ENCODE peak calls at places on chromosome 16, in seven cellular contexts. G, S, J, C, X, V and I are unnamed samples.

GRCh38 chr16:81003610-81004460 is 2.9 kb downstream of the CMC2 start:
- DNase-seq in V (no peak), J (no peak), G (no peak), C (no peak), X (no peak), S (no peak), I (no peak)

GRCh38 chr16:51538707-51539604 is 387.9 kb upstream of the SALL1 start:
- DNase-seq in X (peak), V (peak), J (no peak), C (peak), G (no peak), S (no peak), I (peak)

GRCh38 chr16:22977294-22977697 is 163.3 kb downstream of the HS3ST2 start:
- DNase-seq in J (no peak), S (peak), V (peak), C (peak), X (no peak), G (no peak), I (no peak)

GRCh38 chr16:50585331-50585776 is 37.2 kb downstream of the NKD1 start:
- DNase-seq in V (no peak), J (peak), X (peak), G (peak), C (no peak), S (no peak), I (peak)

GRCh38 chr16:47285001-47285400 is 141.3 kb upstream of the NETO2 start:
- DNase-seq in S (no peak), C (no peak), J (no peak), X (no peak), V (no peak), G (no peak), I (no peak)

GRCh38 chr16:47477680-47478079 is 16.5 kb downstream of the PHKB start:
- DNase-seq in V (no peak), X (no peak), G (no peak), S (no peak), J (no peak), C (no peak), I (no peak)

GRCh38 chr16:48081656-48082055 is 74.1 kb downstream of the ABCC12 start:
- DNase-seq in S (no peak), X (no peak), G (no peak), C (no peak), J (no peak), V (no peak), I (no peak)

GRCh38 chr16:71552698-71553503 is 24.0 kb downstream of the TAT start:
- DNase-seq in X (no peak), S (no peak), C (peak), J (no peak), V (no peak), G (no peak), I (no peak)

GRCh38 chr16:12583237-12583897 is 220.3 kb downstream of the CPPED1 start:
- DNase-seq in C (no peak), V (no peak), S (no peak), G (no peak), X (no peak), J (peak), I (no peak)

GRCh38 chr16:50607970-50608557 is 59.9 kb downstream of the NKD1 start:
- DNase-seq in S (no peak), V (no peak), X (no peak), J (no peak), C (no peak), G (no peak), I (no peak)

GRCh38 chr16:5510819-5511370 is 413.3 kb upstream of the EEF2KMT start:
- DNase-seq in V (no peak), S (no peak), C (no peak), X (no peak), G (no peak), J (no peak), I (peak)

GRCh38 chr16:64711026-64711425 is 410.8 kb downstream of the CDH11 start:
- DNase-seq in J (no peak), V (no peak), C (no peak), S (no peak), G (no peak), X (no peak), I (no peak)

GRCh38 chr16:71216714-71217113 is 13.8 kb downstream of the HYDIN start:
- DNase-seq in G (no peak), X (no peak), V (no peak), C (no peak), S (no peak), J (no peak), I (no peak)

GRCh38 chr16:12826559-12826958 is 22.9 kb upstream of the CPPED1 start:
- DNase-seq in J (no peak), G (no peak), V (no peak), C (no peak), X (no peak), S (no peak), I (no peak)

GRCh38 chr16:88687676-88688012 is 1.3 kb upstream of the SNAI3 start:
- DNase-seq in S (no peak), J (no peak), C (no peak), X (no peak), V (no peak), G (no peak), I (no peak)

GRCh38 chr16:88686439-88687253 is at the start of gene SNAI3:
- DNase-seq in C (peak), V (peak), S (peak), J (peak), X (peak), G (peak), I (peak)

GRCh38 chr16:88686062-88686438 is 257 bp downstream of the SNAI3 start:
- DNase-seq in J (no peak), C (no peak), S (no peak), X (peak), V (no peak), G (peak), I (peak)

GRCh38 chr16:88687254-88687576 is 908 bp upstream of the SNAI3 start:
- DNase-seq in V (no peak), G (no peak), C (no peak), J (no peak), X (no peak), S (no peak), I (no peak)

GRCh38 chr16:88688013-88688778 is 1.9 kb upstream of the SNAI3 start:
- DNase-seq in X (peak), C (no peak), V (no peak), S (no peak), J (no peak), G (peak), I (peak)
- H3K4me3 ChIP-seq in X (no peak), C (no peak), V (no peak), S (no peak), J (no peak), G (no peak), I (no peak)

DNA sequence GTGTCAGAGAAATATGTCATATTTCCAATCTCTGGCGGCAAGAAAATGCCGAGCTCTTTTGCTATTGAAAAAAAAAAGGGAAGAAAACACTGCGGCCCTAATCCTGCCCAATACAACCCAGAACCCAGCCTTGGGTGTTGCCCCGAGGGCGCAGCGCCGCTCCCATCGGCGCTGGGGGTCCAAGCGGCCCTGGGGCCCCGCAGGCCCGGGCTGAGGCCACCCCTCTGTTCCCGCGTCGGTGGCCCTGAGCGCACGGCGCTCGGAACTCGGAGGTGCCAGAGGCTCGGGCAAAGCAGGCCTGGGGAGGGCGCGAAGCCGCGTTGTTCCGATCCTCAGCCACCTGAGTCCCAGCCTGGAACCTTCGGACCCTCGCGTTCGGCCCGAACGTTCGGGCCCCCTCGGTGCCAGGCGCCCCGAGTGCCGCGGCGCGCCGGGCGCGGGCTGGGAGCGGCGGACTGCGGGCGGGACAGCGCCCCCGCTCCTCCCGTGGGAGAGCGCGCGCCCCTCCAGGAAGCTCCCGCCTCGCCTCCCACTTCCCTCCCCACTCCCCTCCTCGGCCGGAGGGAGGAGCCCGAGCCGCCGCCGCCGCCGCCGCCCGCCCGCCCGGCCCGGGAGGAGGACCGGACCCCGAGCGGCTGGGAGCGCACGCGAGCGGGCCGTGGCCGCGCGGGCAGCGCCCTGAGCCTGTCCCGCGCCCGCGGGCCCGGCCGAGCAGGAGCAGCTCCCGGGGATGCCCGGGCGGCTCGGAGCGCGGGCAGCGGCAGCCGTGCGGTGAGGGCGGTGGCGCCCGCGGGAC is at the start of gene CPNE2:
- DNase-seq in S (peak), V (peak), J (peak), X (peak), C (peak), G (peak), I (peak)
- TF ChIP-seq POLR2A in S (no peak), V (peak), J (peak), X (peak), C (peak), G (no peak), I (no peak)

DNA sequence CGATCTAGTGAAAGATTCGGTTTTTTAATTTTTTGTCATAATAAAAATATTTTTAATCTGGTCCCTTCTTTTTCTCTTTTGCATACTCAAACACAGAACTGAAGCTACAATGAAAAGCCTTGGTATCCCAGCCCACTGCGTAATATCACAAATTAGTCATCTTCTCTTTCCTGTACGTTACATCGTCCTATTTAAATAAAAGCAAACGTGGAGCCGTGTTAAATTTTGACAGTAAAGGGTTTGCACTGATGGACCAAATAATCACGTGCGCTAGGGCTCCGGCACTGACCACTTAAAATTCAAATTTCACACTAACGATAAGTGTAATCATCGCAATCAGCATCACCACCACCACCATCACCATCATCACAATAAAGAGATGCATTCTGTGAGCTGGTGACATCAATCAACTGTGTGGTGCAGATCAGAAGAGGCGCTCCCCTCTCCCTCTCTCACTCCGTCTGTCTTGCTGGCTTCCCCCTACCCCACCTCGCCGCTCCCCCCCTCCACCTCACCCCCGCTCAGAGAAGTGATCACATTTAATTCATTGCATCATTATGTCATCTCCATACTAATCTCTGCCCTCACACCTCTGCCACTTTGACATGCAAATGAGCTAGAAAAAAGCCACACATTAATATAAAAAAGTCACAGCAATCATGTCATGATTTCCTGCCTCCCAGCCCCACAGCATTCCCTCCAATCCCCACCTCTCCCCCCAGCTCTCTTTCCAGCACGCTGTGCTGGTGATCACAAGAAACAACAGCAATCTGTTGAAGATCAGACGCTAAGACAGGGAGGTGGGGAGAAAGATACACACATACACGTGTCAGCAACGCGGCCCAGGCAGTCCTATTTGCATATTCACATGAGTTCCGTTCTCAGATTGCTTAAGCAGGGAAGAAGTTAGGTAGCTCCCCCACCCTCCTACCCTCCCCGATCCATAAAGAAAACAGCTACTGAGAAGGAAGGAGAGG is 405.8 kb upstream of the PSMD7 start:
- DNase-seq in C (peak), X (no peak), S (peak), V (no peak), G (no peak), J (no peak), I (no peak)
- H3K4me3 ChIP-seq in C (no peak), X (no peak), S (peak), V (no peak), G (no peak), J (no peak), I (no peak)

GRCh38 chr16:30982548-30983288 is 2.3 kb upstream of the HSD3B7 start:
- DNase-seq in G (no peak), S (no peak), J (no peak), X (no peak), V (no peak), C (no peak), I (no peak)

GRCh38 chr16:30979170-30980067 is 5.6 kb upstream of the HSD3B7 start:
- DNase-seq in C (no peak), S (no peak), X (no peak), V (no peak), J (no peak), G (no peak), I (no peak)

GRCh38 chr16:30980959-30981358 is 4.0 kb upstream of the HSD3B7 start:
- DNase-seq in G (no peak), C (no peak), S (no peak), V (no peak), J (no peak), X (no peak), I (no peak)

GRCh38 chr16:30980068-30980371 is 5.0 kb upstream of the HSD3B7 start:
- DNase-seq in G (no peak), X (no peak), V (no peak), S (no peak), C (no peak), J (no peak), I (no peak)

GRCh38 chr16:30980434-30980833 is 4.6 kb upstream of the HSD3B7 start:
- DNase-seq in G (no peak), X (no peak), S (no peak), J (no peak), C (no peak), V (no peak), I (no peak)
- TF ChIP-seq POLR2A in G (no peak), X (no peak), S (no peak), J (no peak), C (no peak), V (no peak), I (no peak)

GRCh38 chr16:17029602-17030350 is 441.0 kb downstream of the XYLT1 start:
- DNase-seq in S (no peak), J (no peak), V (no peak), G (no peak), C (no peak), X (no peak), I (no peak)

GRCh38 chr16:17024514-17024913 is 446.2 kb downstream of the XYLT1 start:
- DNase-seq in V (no peak), G (no peak), X (no peak), J (no peak), S (no peak), C (no peak), I (no peak)

GRCh38 chr16:17023606-17024005 is 447.2 kb downstream of the XYLT1 start:
- DNase-seq in J (no peak), X (no peak), V (no peak), G (no peak), S (no peak), C (no peak), I (no peak)

GRCh38 chr16:17026600-17027242 is 444.0 kb downstream of the XYLT1 start:
- DNase-seq in V (no peak), S (no peak), J (no peak), X (no peak), C (no peak), G (no peak), I (no peak)

DNA sequence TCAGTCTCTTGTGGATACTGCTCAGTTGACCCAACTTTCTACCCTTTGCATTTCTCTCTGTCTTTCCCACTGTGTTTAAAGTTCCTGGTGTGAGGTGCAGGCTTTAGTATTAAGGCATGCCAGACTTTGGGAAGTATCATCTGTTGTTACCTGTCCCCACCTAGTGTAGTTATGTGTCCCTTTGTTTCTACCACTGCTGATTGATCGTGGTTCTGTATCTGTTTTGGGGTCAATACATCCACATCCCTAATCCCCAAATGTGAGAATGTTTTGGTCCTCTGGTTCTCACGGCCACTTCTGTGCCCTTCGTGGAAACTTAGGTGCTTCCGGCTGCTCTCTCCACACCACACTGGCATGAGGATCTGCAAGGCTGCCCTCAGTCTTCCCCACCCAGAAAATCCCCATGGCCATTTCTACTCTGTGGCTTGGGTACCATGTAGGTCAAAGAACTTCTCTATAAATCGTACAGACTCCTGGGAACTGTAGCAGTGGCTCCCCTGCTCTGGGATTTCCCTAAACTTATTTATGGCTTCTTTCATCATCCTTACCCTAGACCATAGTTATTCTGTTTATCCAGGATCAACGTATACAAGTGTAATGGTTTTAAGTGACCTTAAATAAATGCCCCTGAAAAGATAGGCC is 443.2 kb downstream of the XYLT1 start:
- DNase-seq in C (no peak), V (no peak), J (no peak), G (no peak), S (no peak), X (no peak), I (no peak)
- H3K4me3 ChIP-seq in C (no peak), V (no peak), J (no peak), G (no peak), S (no peak), X (no peak), I (no peak)

DNA sequence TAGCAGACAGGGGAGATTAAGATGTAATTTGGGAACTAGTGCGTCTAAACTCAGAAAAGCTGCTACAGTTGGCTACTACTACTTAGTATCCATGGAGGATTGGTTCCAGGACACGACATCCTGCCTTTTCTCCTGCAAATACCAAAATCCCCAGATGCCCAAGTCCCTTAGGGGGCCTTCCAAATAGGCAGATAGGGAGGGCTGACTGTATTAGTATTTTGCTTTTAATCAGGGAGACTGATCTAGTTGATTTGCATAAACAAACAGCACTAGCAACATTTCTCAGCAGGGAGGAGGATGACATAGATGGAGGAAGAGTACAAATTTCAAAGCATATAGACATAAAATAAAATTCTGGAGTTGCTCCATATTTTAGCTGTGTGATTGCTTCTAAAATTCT is 621.6 kb upstream of the GOT2 start:
- DNase-seq in J (no peak), S (no peak), C (no peak), V (no peak), G (no peak), X (no peak), I (no peak)
- TF ChIP-seq POLR2A in J (no peak), S (no peak), C (no peak), V (no peak), G (no peak), X (no peak), I (no peak)

DNA sequence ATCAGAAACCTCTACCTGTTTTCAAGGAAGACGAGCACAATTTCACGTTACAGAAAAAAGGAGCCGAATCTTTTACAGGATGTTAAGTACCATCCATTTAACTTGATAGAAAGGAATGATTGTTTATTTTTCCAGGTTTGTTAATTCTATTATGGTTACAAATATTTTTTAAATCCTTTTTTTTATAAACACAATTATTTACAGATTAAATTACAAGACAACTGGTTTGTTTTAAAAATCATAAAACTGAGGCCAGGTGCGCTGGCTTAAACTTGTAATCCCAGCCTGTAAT is 18.2 kb downstream of the ZNF213 start:
- DNase-seq in C (no peak), S (no peak), V (no peak), J (no peak), G (no peak), X (no peak), I (no peak)
- H3K4me3 ChIP-seq in C (no peak), S (peak), V (no peak), J (no peak), G (no peak), X (no peak), I (no peak)

DNA sequence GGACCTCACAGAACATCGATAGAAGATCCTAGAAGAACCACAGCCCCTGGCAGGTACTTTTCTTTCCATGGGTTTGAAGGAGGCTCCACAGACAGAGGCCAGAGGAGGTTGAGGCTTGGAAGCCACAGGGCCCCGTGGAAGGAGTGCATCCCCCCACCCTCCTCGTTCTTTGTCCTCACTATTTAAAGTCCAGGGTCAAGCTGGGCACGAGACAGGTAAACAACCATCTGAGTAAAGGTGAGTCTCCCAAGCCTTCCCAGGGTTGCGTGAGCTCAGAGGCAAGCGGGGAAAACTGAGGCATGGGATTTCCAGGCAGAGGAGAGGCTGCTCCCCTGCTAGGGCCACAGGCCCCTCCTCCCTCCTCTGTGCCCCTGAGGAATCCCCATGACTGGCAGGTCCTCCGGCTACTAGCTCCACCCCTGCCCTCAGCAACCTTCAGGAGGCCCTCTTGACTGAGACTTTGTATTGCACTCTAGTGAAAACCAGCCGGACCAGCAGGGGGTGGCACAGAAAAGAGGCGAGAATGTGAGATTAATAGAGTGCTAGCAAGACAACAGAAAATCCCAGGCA is 927 bp upstream of the SULT1A2 start:
- DNase-seq in V (no peak), J (no peak), S (no peak), X (peak), C (peak), G (no peak), I (peak)
- TF ChIP-seq POLR2A in V (no peak), J (no peak), S (no peak), X (no peak), C (no peak), G (no peak), I (no peak)